ENCODE peak calls at places on chromosomes 13 and 19, in nine cellular contexts. One of them, this sample, is unnamed.

GRCh38 chr13:20410726-20411125 is 114.9 kb downstream of the CRYL1 start:
- DNase-seq in H54: no peak
- DNase-seq in NCI-H1105: no peak
- DNase-seq in NCI-H1436 treated with DMSO at 0.1 percent for 48 hours: no peak
- DNase-seq in substantia nigra: no peak
- DNase-seq in amygdala: no peak
- DNase-seq in RWPE1: no peak
- DNase-seq in activated T-cell treated with anti-CD3 and anti-CD28 coated beads, Interleukin-2, amount 50 U/mL, for 72 hours: no peak
- DNase-seq in activated T-helper 1 cell treated with Interleukin-2 at 50 U/mL for 16 hours: no peak
- DNase-seq in this sample: no peak

GRCh38 chr19:2616741-2617392 is 85.6 kb downstream of the GNG7 start:
- DNase-seq in H54: no peak
- DNase-seq in NCI-H1105: no peak
- DNase-seq in NCI-H1436 treated with DMSO at 0.1 percent for 48 hours: no peak
- DNase-seq in substantia nigra: no peak
- DNase-seq in amygdala: no peak
- DNase-seq in RWPE1: no peak
- DNase-seq in activated T-cell treated with anti-CD3 and anti-CD28 coated beads, Interleukin-2, amount 50 U/mL, for 72 hours: peak; percentile 43
- DNase-seq in activated T-helper 1 cell treated with Interleukin-2 at 50 U/mL for 16 hours: no peak
- DNase-seq in this sample: no peak

GRCh38 chr13:30963794-30964193 is 31.3 kb downstream of the TEX26 start:
- DNase-seq in H54: no peak
- DNase-seq in NCI-H1105: no peak
- DNase-seq in NCI-H1436 treated with DMSO at 0.1 percent for 48 hours: no peak
- DNase-seq in substantia nigra: no peak
- DNase-seq in amygdala: no peak
- DNase-seq in RWPE1: peak; percentile 34
- DNase-seq in activated T-cell treated with anti-CD3 and anti-CD28 coated beads, Interleukin-2, amount 50 U/mL, for 72 hours: no peak
- DNase-seq in activated T-helper 1 cell treated with Interleukin-2 at 50 U/mL for 16 hours: no peak
- DNase-seq in this sample: no peak

GRCh38 chr19:9786342-9786741 is 17.8 kb upstream of the ZNF846 start:
- DNase-seq in H54: no peak
- DNase-seq in NCI-H1105: no peak
- DNase-seq in NCI-H1436 treated with DMSO at 0.1 percent for 48 hours: no peak
- DNase-seq in substantia nigra: no peak
- DNase-seq in amygdala: no peak
- DNase-seq in RWPE1: no peak
- DNase-seq in activated T-cell treated with anti-CD3 and anti-CD28 coated beads, Interleukin-2, amount 50 U/mL, for 72 hours: no peak
- DNase-seq in activated T-helper 1 cell treated with Interleukin-2 at 50 U/mL for 16 hours: no peak
- DNase-seq in this sample: no peak

GRCh38 chr13:114032121-114032799 is 58.4 kb upstream of the C13orf46 start:
- DNase-seq in H54: no peak
- DNase-seq in NCI-H1105: no peak
- DNase-seq in NCI-H1436 treated with DMSO at 0.1 percent for 48 hours: no peak
- DNase-seq in substantia nigra: no peak
- DNase-seq in amygdala: no peak
- DNase-seq in RWPE1: peak; percentile 10
- DNase-seq in activated T-cell treated with anti-CD3 and anti-CD28 coated beads, Interleukin-2, amount 50 U/mL, for 72 hours: no peak
- DNase-seq in activated T-helper 1 cell treated with Interleukin-2 at 50 U/mL for 16 hours: no peak
- DNase-seq in this sample: no peak

GRCh38 chr13:25292301-25292700 is 5.0 kb upstream of the MTMR6 start:
- DNase-seq in H54: no peak
- DNase-seq in NCI-H1105: no peak
- DNase-seq in NCI-H1436 treated with DMSO at 0.1 percent for 48 hours: peak; percentile 1
- DNase-seq in substantia nigra: no peak
- DNase-seq in amygdala: no peak
- DNase-seq in RWPE1: no peak
- DNase-seq in activated T-cell treated with anti-CD3 and anti-CD28 coated beads, Interleukin-2, amount 50 U/mL, for 72 hours: no peak
- DNase-seq in activated T-helper 1 cell treated with Interleukin-2 at 50 U/mL for 16 hours: no peak
- DNase-seq in this sample: no peak

GRCh38 chr13:39401756-39402155 is 201.2 kb downstream of the LHFPL6 start:
- DNase-seq in H54: no peak
- DNase-seq in NCI-H1105: no peak
- DNase-seq in NCI-H1436 treated with DMSO at 0.1 percent for 48 hours: no peak
- DNase-seq in substantia nigra: no peak
- DNase-seq in amygdala: no peak
- DNase-seq in RWPE1: no peak
- DNase-seq in activated T-cell treated with anti-CD3 and anti-CD28 coated beads, Interleukin-2, amount 50 U/mL, for 72 hours: no peak
- DNase-seq in activated T-helper 1 cell treated with Interleukin-2 at 50 U/mL for 16 hours: no peak
- DNase-seq in this sample: no peak

GRCh38 chr19:46209051-46209450 is 20.5 kb upstream of the IGFL1 start:
- DNase-seq in H54: no peak
- DNase-seq in NCI-H1105: no peak
- DNase-seq in NCI-H1436 treated with DMSO at 0.1 percent for 48 hours: no peak
- DNase-seq in substantia nigra: no peak
- DNase-seq in amygdala: no peak
- DNase-seq in RWPE1: no peak
- DNase-seq in activated T-cell treated with anti-CD3 and anti-CD28 coated beads, Interleukin-2, amount 50 U/mL, for 72 hours: no peak
- DNase-seq in activated T-helper 1 cell treated with Interleukin-2 at 50 U/mL for 16 hours: no peak
- DNase-seq in this sample: no peak

GRCh38 chr13:110819203-110820014 is 95.5 kb downstream of the ANKRD10 start:
- DNase-seq in H54: peak; percentile 99
- DNase-seq in NCI-H1105: peak; percentile 72
- DNase-seq in NCI-H1436 treated with DMSO at 0.1 percent for 48 hours: no peak
- DNase-seq in substantia nigra: no peak
- DNase-seq in amygdala: peak; percentile 64
- DNase-seq in RWPE1: peak; percentile 63
- DNase-seq in activated T-cell treated with anti-CD3 and anti-CD28 coated beads, Interleukin-2, amount 50 U/mL, for 72 hours: peak; percentile 69
- DNase-seq in activated T-helper 1 cell treated with Interleukin-2 at 50 U/mL for 16 hours: peak; percentile 57
- DNase-seq in this sample: peak; percentile 86

GRCh38 chr19:13996928-13997636 is 9.0 kb downstream of the RFX1 start:
- DNase-seq in H54: no peak
- DNase-seq in NCI-H1105: no peak
- DNase-seq in NCI-H1436 treated with DMSO at 0.1 percent for 48 hours: no peak
- DNase-seq in substantia nigra: no peak
- DNase-seq in amygdala: no peak
- DNase-seq in RWPE1: no peak
- DNase-seq in activated T-cell treated with anti-CD3 and anti-CD28 coated beads, Interleukin-2, amount 50 U/mL, for 72 hours: no peak
- DNase-seq in activated T-helper 1 cell treated with Interleukin-2 at 50 U/mL for 16 hours: no peak
- DNase-seq in this sample: no peak

GRCh38 chr13:109945206-109945960 is 159.0 kb upstream of the IRS2 start:
- DNase-seq in H54: peak; percentile 57
- DNase-seq in NCI-H1105: no peak
- DNase-seq in NCI-H1436 treated with DMSO at 0.1 percent for 48 hours: no peak
- DNase-seq in substantia nigra: no peak
- DNase-seq in amygdala: no peak
- DNase-seq in RWPE1: peak; percentile 76
- DNase-seq in activated T-cell treated with anti-CD3 and anti-CD28 coated beads, Interleukin-2, amount 50 U/mL, for 72 hours: no peak
- DNase-seq in activated T-helper 1 cell treated with Interleukin-2 at 50 U/mL for 16 hours: no peak
- DNase-seq in this sample: no peak

GRCh38 chr13:27952931-27953670 is 16.0 kb downstream of the CDX2 start:
- DNase-seq in H54: no peak
- DNase-seq in NCI-H1105: no peak
- DNase-seq in NCI-H1436 treated with DMSO at 0.1 percent for 48 hours: no peak
- DNase-seq in substantia nigra: no peak
- DNase-seq in amygdala: no peak
- DNase-seq in RWPE1: no peak
- DNase-seq in activated T-cell treated with anti-CD3 and anti-CD28 coated beads, Interleukin-2, amount 50 U/mL, for 72 hours: no peak
- DNase-seq in activated T-helper 1 cell treated with Interleukin-2 at 50 U/mL for 16 hours: no peak
- DNase-seq in this sample: peak; percentile 43

GRCh38 chr19:16293133-16294085 is 31.2 kb upstream of the KLF2 start:
- DNase-seq in H54: peak; percentile 55
- DNase-seq in NCI-H1105: no peak
- DNase-seq in NCI-H1436 treated with DMSO at 0.1 percent for 48 hours: no peak
- DNase-seq in substantia nigra: no peak
- DNase-seq in amygdala: no peak
- DNase-seq in RWPE1: peak; percentile 35
- DNase-seq in activated T-cell treated with anti-CD3 and anti-CD28 coated beads, Interleukin-2, amount 50 U/mL, for 72 hours: no peak
- DNase-seq in activated T-helper 1 cell treated with Interleukin-2 at 50 U/mL for 16 hours: no peak
- DNase-seq in this sample: no peak

GRCh38 chr19:43649514-43649913 is 9.9 kb upstream of the CADM4 start:
- DNase-seq in H54: no peak
- DNase-seq in NCI-H1105: no peak
- DNase-seq in NCI-H1436 treated with DMSO at 0.1 percent for 48 hours: no peak
- DNase-seq in substantia nigra: no peak
- DNase-seq in amygdala: no peak
- DNase-seq in RWPE1: no peak
- DNase-seq in activated T-cell treated with anti-CD3 and anti-CD28 coated beads, Interleukin-2, amount 50 U/mL, for 72 hours: no peak
- DNase-seq in activated T-helper 1 cell treated with Interleukin-2 at 50 U/mL for 16 hours: no peak
- DNase-seq in this sample: no peak

GRCh38 chr13:77384999-77385398 is 58.1 kb upstream of the MYCBP2 start:
- DNase-seq in H54: no peak
- DNase-seq in NCI-H1105: no peak
- DNase-seq in NCI-H1436 treated with DMSO at 0.1 percent for 48 hours: no peak
- DNase-seq in substantia nigra: no peak
- DNase-seq in amygdala: no peak
- DNase-seq in RWPE1: no peak
- DNase-seq in activated T-cell treated with anti-CD3 and anti-CD28 coated beads, Interleukin-2, amount 50 U/mL, for 72 hours: no peak
- DNase-seq in activated T-helper 1 cell treated with Interleukin-2 at 50 U/mL for 16 hours: no peak
- DNase-seq in this sample: no peak

GRCh38 chr13:73450583-73450982 is 391.8 kb downstream of the KLF5 start:
- DNase-seq in H54: no peak
- DNase-seq in NCI-H1105: no peak
- DNase-seq in NCI-H1436 treated with DMSO at 0.1 percent for 48 hours: no peak
- DNase-seq in substantia nigra: no peak
- DNase-seq in amygdala: no peak
- DNase-seq in RWPE1: no peak
- DNase-seq in activated T-cell treated with anti-CD3 and anti-CD28 coated beads, Interleukin-2, amount 50 U/mL, for 72 hours: no peak
- DNase-seq in activated T-helper 1 cell treated with Interleukin-2 at 50 U/mL for 16 hours: no peak
- DNase-seq in this sample: no peak

GRCh38 chr19:33472696-33473624 is 48.6 kb downstream of the PEPD start:
- DNase-seq in H54: peak; percentile 99
- DNase-seq in NCI-H1105: no peak
- DNase-seq in NCI-H1436 treated with DMSO at 0.1 percent for 48 hours: no peak
- DNase-seq in substantia nigra: no peak
- DNase-seq in amygdala: no peak
- DNase-seq in RWPE1: peak; percentile 83
- DNase-seq in activated T-cell treated with anti-CD3 and anti-CD28 coated beads, Interleukin-2, amount 50 U/mL, for 72 hours: no peak
- DNase-seq in activated T-helper 1 cell treated with Interleukin-2 at 50 U/mL for 16 hours: no peak
- DNase-seq in this sample: no peak

GRCh38 chr19:50568321-50569022 is at the start of gene LRRC4B:
- DNase-seq in H54: no peak
- DNase-seq in NCI-H1105: peak; percentile 27
- DNase-seq in NCI-H1436 treated with DMSO at 0.1 percent for 48 hours: no peak
- DNase-seq in substantia nigra: peak; percentile 35
- DNase-seq in amygdala: peak; percentile 51
- DNase-seq in RWPE1: no peak
- DNase-seq in activated T-cell treated with anti-CD3 and anti-CD28 coated beads, Interleukin-2, amount 50 U/mL, for 72 hours: no peak
- DNase-seq in activated T-helper 1 cell treated with Interleukin-2 at 50 U/mL for 16 hours: no peak
- DNase-seq in this sample: no peak

GRCh38 chr13:33125821-33126570 is 109.8 kb downstream of the KL start:
- DNase-seq in H54: peak; percentile 61
- DNase-seq in NCI-H1105: no peak
- DNase-seq in NCI-H1436 treated with DMSO at 0.1 percent for 48 hours: no peak
- DNase-seq in substantia nigra: no peak
- DNase-seq in amygdala: no peak
- DNase-seq in RWPE1: peak; percentile 92
- DNase-seq in activated T-cell treated with anti-CD3 and anti-CD28 coated beads, Interleukin-2, amount 50 U/mL, for 72 hours: no peak
- DNase-seq in activated T-helper 1 cell treated with Interleukin-2 at 50 U/mL for 16 hours: no peak
- DNase-seq in this sample: no peak

GRCh38 chr19:45177817-45178261 is at the start of gene TRAPPC6A:
- DNase-seq in H54: peak; percentile 45
- DNase-seq in NCI-H1105: no peak
- DNase-seq in NCI-H1436 treated with DMSO at 0.1 percent for 48 hours: no peak
- DNase-seq in substantia nigra: no peak
- DNase-seq in amygdala: no peak
- DNase-seq in RWPE1: peak; percentile 82
- DNase-seq in activated T-cell treated with anti-CD3 and anti-CD28 coated beads, Interleukin-2, amount 50 U/mL, for 72 hours: no peak
- DNase-seq in activated T-helper 1 cell treated with Interleukin-2 at 50 U/mL for 16 hours: no peak
- DNase-seq in this sample: no peak

GRCh38 chr13:95926231-95926630 is 127.0 kb downstream of the UGGT2 start:
- DNase-seq in H54: no peak
- DNase-seq in NCI-H1105: no peak
- DNase-seq in NCI-H1436 treated with DMSO at 0.1 percent for 48 hours: no peak
- DNase-seq in substantia nigra: no peak
- DNase-seq in amygdala: no peak
- DNase-seq in RWPE1: no peak
- DNase-seq in activated T-cell treated with anti-CD3 and anti-CD28 coated beads, Interleukin-2, amount 50 U/mL, for 72 hours: no peak
- DNase-seq in activated T-helper 1 cell treated with Interleukin-2 at 50 U/mL for 16 hours: no peak
- DNase-seq in this sample: no peak

GRCh38 chr19:41904118-41904870 is 21.3 kb downstream of the ARHGEF1 start:
- DNase-seq in H54: no peak
- DNase-seq in NCI-H1105: peak; percentile 77
- DNase-seq in NCI-H1436 treated with DMSO at 0.1 percent for 48 hours: no peak
- DNase-seq in substantia nigra: no peak
- DNase-seq in amygdala: no peak
- DNase-seq in RWPE1: no peak
- DNase-seq in activated T-cell treated with anti-CD3 and anti-CD28 coated beads, Interleukin-2, amount 50 U/mL, for 72 hours: no peak
- DNase-seq in activated T-helper 1 cell treated with Interleukin-2 at 50 U/mL for 16 hours: no peak
- DNase-seq in this sample: peak; percentile 29

GRCh38 chr13:113297370-113297871 is 382 bp downstream of the LAMP1 start:
- DNase-seq in H54: no peak
- DNase-seq in NCI-H1105: no peak
- DNase-seq in NCI-H1436 treated with DMSO at 0.1 percent for 48 hours: no peak
- DNase-seq in substantia nigra: no peak
- DNase-seq in amygdala: no peak
- DNase-seq in RWPE1: no peak
- DNase-seq in activated T-cell treated with anti-CD3 and anti-CD28 coated beads, Interleukin-2, amount 50 U/mL, for 72 hours: peak; percentile 66
- DNase-seq in activated T-helper 1 cell treated with Interleukin-2 at 50 U/mL for 16 hours: peak; percentile 24
- DNase-seq in this sample: no peak

GRCh38 chr13:23707674-23708073 is 137.5 kb downstream of the TNFRSF19 start:
- DNase-seq in H54: no peak
- DNase-seq in NCI-H1105: no peak
- DNase-seq in NCI-H1436 treated with DMSO at 0.1 percent for 48 hours: no peak
- DNase-seq in substantia nigra: no peak
- DNase-seq in amygdala: no peak
- DNase-seq in RWPE1: no peak
- DNase-seq in activated T-cell treated with anti-CD3 and anti-CD28 coated beads, Interleukin-2, amount 50 U/mL, for 72 hours: no peak
- DNase-seq in activated T-helper 1 cell treated with Interleukin-2 at 50 U/mL for 16 hours: no peak
- DNase-seq in this sample: no peak

GRCh38 chr19:15635016-15635805 is 5.5 kb upstream of the CYP4F3 start:
- DNase-seq in H54: no peak
- DNase-seq in NCI-H1105: no peak
- DNase-seq in NCI-H1436 treated with DMSO at 0.1 percent for 48 hours: no peak
- DNase-seq in substantia nigra: no peak
- DNase-seq in amygdala: no peak
- DNase-seq in RWPE1: no peak
- DNase-seq in activated T-cell treated with anti-CD3 and anti-CD28 coated beads, Interleukin-2, amount 50 U/mL, for 72 hours: no peak
- DNase-seq in activated T-helper 1 cell treated with Interleukin-2 at 50 U/mL for 16 hours: no peak
- DNase-seq in this sample: no peak

GRCh38 chr19:42207767-42208259 is 9.7 kb downstream of the DEDD2 start:
- DNase-seq in H54: peak; percentile 98
- DNase-seq in NCI-H1105: no peak
- DNase-seq in NCI-H1436 treated with DMSO at 0.1 percent for 48 hours: no peak
- DNase-seq in substantia nigra: no peak
- DNase-seq in amygdala: no peak
- DNase-seq in RWPE1: peak; percentile 71
- DNase-seq in activated T-cell treated with anti-CD3 and anti-CD28 coated beads, Interleukin-2, amount 50 U/mL, for 72 hours: no peak
- DNase-seq in activated T-helper 1 cell treated with Interleukin-2 at 50 U/mL for 16 hours: peak; percentile 13
- DNase-seq in this sample: no peak

GRCh38 chr13:106318941-106319411 is 216.5 kb downstream of the EFNB2 start:
- DNase-seq in H54: peak; percentile 67
- DNase-seq in NCI-H1105: no peak
- DNase-seq in NCI-H1436 treated with DMSO at 0.1 percent for 48 hours: no peak
- DNase-seq in substantia nigra: no peak
- DNase-seq in amygdala: no peak
- DNase-seq in RWPE1: peak; percentile 88
- DNase-seq in activated T-cell treated with anti-CD3 and anti-CD28 coated beads, Interleukin-2, amount 50 U/mL, for 72 hours: no peak
- DNase-seq in activated T-helper 1 cell treated with Interleukin-2 at 50 U/mL for 16 hours: no peak
- DNase-seq in this sample: no peak

GRCh38 chr13:111864566-111864965 is 202.4 kb upstream of the SOX1 start:
- DNase-seq in H54: no peak
- DNase-seq in NCI-H1105: no peak
- DNase-seq in NCI-H1436 treated with DMSO at 0.1 percent for 48 hours: no peak
- DNase-seq in substantia nigra: no peak
- DNase-seq in amygdala: no peak
- DNase-seq in RWPE1: no peak
- DNase-seq in activated T-cell treated with anti-CD3 and anti-CD28 coated beads, Interleukin-2, amount 50 U/mL, for 72 hours: no peak
- DNase-seq in activated T-helper 1 cell treated with Interleukin-2 at 50 U/mL for 16 hours: no peak
- DNase-seq in this sample: no peak

GRCh38 chr19:46812898-46813569 is 24.6 kb upstream of the SLC1A5 start:
- DNase-seq in H54: no peak
- DNase-seq in NCI-H1105: no peak
- DNase-seq in NCI-H1436 treated with DMSO at 0.1 percent for 48 hours: no peak
- DNase-seq in substantia nigra: no peak
- DNase-seq in amygdala: no peak
- DNase-seq in RWPE1: no peak
- DNase-seq in activated T-cell treated with anti-CD3 and anti-CD28 coated beads, Interleukin-2, amount 50 U/mL, for 72 hours: no peak
- DNase-seq in activated T-helper 1 cell treated with Interleukin-2 at 50 U/mL for 16 hours: no peak
- DNase-seq in this sample: no peak

GRCh38 chr19:2491130-2491801 is 15.3 kb downstream of the GADD45B start:
- DNase-seq in H54: peak; percentile 98
- DNase-seq in NCI-H1105: peak; percentile 94
- DNase-seq in NCI-H1436 treated with DMSO at 0.1 percent for 48 hours: no peak
- DNase-seq in substantia nigra: no peak
- DNase-seq in amygdala: no peak
- DNase-seq in RWPE1: peak; percentile 76
- DNase-seq in activated T-cell treated with anti-CD3 and anti-CD28 coated beads, Interleukin-2, amount 50 U/mL, for 72 hours: no peak
- DNase-seq in activated T-helper 1 cell treated with Interleukin-2 at 50 U/mL for 16 hours: no peak
- DNase-seq in this sample: peak; percentile 85

GRCh38 chr13:97911311-97912138 is 42.0 kb upstream of the IPO5 start:
- DNase-seq in H54: peak; percentile 25
- DNase-seq in NCI-H1105: no peak
- DNase-seq in NCI-H1436 treated with DMSO at 0.1 percent for 48 hours: no peak
- DNase-seq in substantia nigra: no peak
- DNase-seq in amygdala: no peak
- DNase-seq in RWPE1: no peak
- DNase-seq in activated T-cell treated with anti-CD3 and anti-CD28 coated beads, Interleukin-2, amount 50 U/mL, for 72 hours: peak; percentile 28
- DNase-seq in activated T-helper 1 cell treated with Interleukin-2 at 50 U/mL for 16 hours: no peak
- DNase-seq in this sample: no peak

This sample was measured in SHP77 treated with DMSO at 0.1 percent for 48 hours.